ENCODE peak calls at places on chromosomes 11 and 22, in seven cellular contexts. V is sigmoid colon, I is stomach, M is spleen, D is prostate gland, G is K562, X is SK-N-SH. J is an unnamed sample.

GRCh38 chr11:2447951-2448650 is 3.3 kb downstream of the KCNQ1 start:
- DNase-seq in I (no peak), D (no peak), G (no peak), M (peak; percentile 83), V (no peak), X (peak; percentile 20), J (no peak)

GRCh38 chr11:114673661-114674060 is 4.7 kb upstream of the NXPE2 start:
- DNase-seq in G (no peak), D (no peak), M (no peak), X (no peak), I (no peak), V (no peak), J (no peak)

GRCh38 chr22:25689631-25690030 is 52.4 kb upstream of the MYO18B start:
- DNase-seq in I (no peak), G (no peak), D (no peak), V (no peak), X (no peak), M (no peak), J (no peak)

GRCh38 chr11:78564037-78564888 is 10.4 kb downstream of the NARS2 start:
- DNase-seq in V (no peak), M (no peak), G (peak; percentile 41), X (peak; percentile 36), D (peak; percentile 68), I (no peak), J (no peak)

GRCh38 chr22:33539902-33540751 is 380.1 kb downstream of the LARGE1 start:
- DNase-seq in G (no peak), V (peak; percentile 90), M (no peak), D (peak; percentile 82), X (no peak), I (peak; percentile 86), J (no peak)

GRCh38 chr11:23555085-23555484 is 694.8 kb upstream of the CCDC179 start:
- DNase-seq in X (no peak), D (no peak), V (no peak), G (no peak), I (no peak), M (no peak), J (no peak)

GRCh38 chr11:130737866-130738431 is 178.3 kb downstream of the SNX19 start:
- DNase-seq in V (peak; percentile 58), I (peak; percentile 43), X (peak; percentile 47), M (peak; percentile 47), D (no peak), G (no peak), J (no peak)

GRCh38 chr22:19703869-19704268 is 10.4 kb upstream of the SEPTIN5 start:
- DNase-seq in X (no peak), G (peak; percentile 29), M (peak; percentile 66), V (peak; percentile 54), D (no peak), I (no peak), J (no peak)

GRCh38 chr22:32475428-32476010 is 908 bp downstream of the FBXO7 start:
- DNase-seq in V (peak; percentile 72), X (peak; percentile 23), G (no peak), D (peak; percentile 42), M (peak; percentile 77), I (peak; percentile 40), J (no peak)

GRCh38 chr22:24803064-24803542 is 2.9 kb upstream of the SGSM1 start:
- DNase-seq in I (peak; percentile 65), G (peak; percentile 55), X (peak; percentile 78), M (no peak), V (no peak), D (no peak), J (no peak)

GRCh38 chr11:7941608-7942007 is at the start of gene OR10A3:
- DNase-seq in V (no peak), D (no peak), G (no peak), I (no peak), X (no peak), M (no peak), J (no peak)

GRCh38 chr22:24433868-24434471 is 6.6 kb downstream of the ADORA2A start:
- DNase-seq in D (no peak), V (peak; percentile 65), X (peak; percentile 18), I (no peak), G (no peak), M (peak; percentile 88), J (no peak)

GRCh38 chr11:61731211-61731955 is 21.1 kb upstream of the MYRF start:
- DNase-seq in I (no peak), G (no peak), V (no peak), D (no peak), M (no peak), X (no peak), J (no peak)

GRCh38 chr11:32213223-32213622 is 122.3 kb downstream of the RCN1 start:
- DNase-seq in I (no peak), D (no peak), X (no peak), V (no peak), G (no peak), M (no peak), J (no peak)

GRCh38 chr22:24965822-24966626 is 13.5 kb downstream of the KIAA1671 start:
- DNase-seq in M (no peak), D (peak; percentile 43), V (no peak), X (no peak), G (no peak), I (peak; percentile 91), J (no peak)

GRCh38 chr11:130427049-130427388 is 1.4 kb downstream of the ADAMTS8 start:
- DNase-seq in X (no peak), V (no peak), M (no peak), I (no peak), D (no peak), G (no peak), J (no peak)

GRCh38 chr11:14907411-14908213 is 15.6 kb upstream of the CYP2R1 start:
- DNase-seq in I (peak; percentile 90), D (peak; percentile 60), X (peak; percentile 71), G (peak; percentile 62), M (peak; percentile 96), V (peak; percentile 82), J (peak; percentile 94)

GRCh38 chr22:25067851-25068421 is 115.4 kb downstream of the KIAA1671 start:
- DNase-seq in X (peak; percentile 86), V (no peak), G (no peak), D (no peak), I (no peak), M (peak; percentile 90), J (no peak)

GRCh38 chr11:100790073-100790472 is 103.0 kb downstream of the ARHGAP42 start:
- DNase-seq in G (no peak), D (no peak), X (no peak), I (no peak), M (no peak), V (no peak), J (no peak)

GRCh38 chr11:74262725-74263124 is 48.7 kb downstream of the P4HA3 start:
- DNase-seq in G (no peak), X (no peak), M (no peak), V (no peak), I (no peak), D (no peak), J (peak; percentile 79)

GRCh38 chr11:94768602-94769511 is 701 bp downstream of the AMOTL1 start:
- DNase-seq in I (peak; percentile 37), M (peak; percentile 84), V (peak; percentile 73), X (peak; percentile 79), G (peak; percentile 26), D (peak; percentile 51), J (no peak)

DNA sequence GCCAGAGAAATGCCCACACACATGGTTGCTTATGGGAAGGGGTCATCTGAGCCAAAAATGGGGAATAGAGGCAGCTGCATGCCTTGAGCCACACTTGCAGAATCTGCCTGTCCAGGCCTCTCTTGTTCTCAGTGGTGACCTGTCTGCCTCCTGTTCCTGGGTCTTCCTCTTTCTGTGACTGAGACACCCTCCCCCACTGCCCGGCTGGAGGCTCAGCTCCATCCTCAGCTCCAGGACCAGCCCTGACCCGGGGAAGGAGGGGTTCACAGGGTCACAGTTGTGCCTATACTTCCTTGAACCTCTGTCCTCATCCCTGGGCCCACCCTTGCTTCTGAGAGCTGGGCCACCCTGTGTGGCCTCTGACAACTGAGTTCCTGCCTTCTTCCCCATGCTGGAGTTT is 52.3 kb downstream of the CSF2RB start:
- DNase-seq in X (no peak), G (no peak), D (no peak), V (no peak), I (no peak), M (no peak), J (no peak)
- H3K4me1 ChIP-seq in X (no peaks in the 10 kb centered on the region), G (no peaks in the 10 kb centered on the region), D (no peaks in the 10 kb centered on the region), V (peaks cover 10% of the 10 kb centered on the region), I (no peaks in the 10 kb centered on the region), M (peaks cover 23% of the 10 kb centered on the region), J (no peaks in the 10 kb centered on the region)

GRCh38 chr11:35764414-35764813 is 101.8 kb downstream of the TRIM44 start:
- DNase-seq in I (no peak), X (no peak), G (no peak), D (no peak), M (no peak), V (no peak), J (no peak)

GRCh38 chr11:35763772-35764171 is 101.2 kb downstream of the TRIM44 start:
- DNase-seq in D (no peak), G (no peak), V (no peak), I (no peak), X (no peak), M (no peak), J (no peak)

GRCh38 chr11:35765211-35765610 is 102.6 kb downstream of the TRIM44 start:
- DNase-seq in G (no peak), I (no peak), M (no peak), D (no peak), X (no peak), V (no peak), J (no peak)

GRCh38 chr11:35763301-35763700 is 100.7 kb downstream of the TRIM44 start:
- DNase-seq in V (no peak), G (no peak), X (no peak), I (no peak), D (no peak), M (no peak), J (no peak)

GRCh38 chr11:35761887-35762286 is 99.3 kb downstream of the TRIM44 start:
- DNase-seq in D (no peak), X (no peak), G (no peak), V (no peak), M (no peak), I (no peak), J (no peak)
- H3K27ac ChIP-seq in D (no peak overlapping the region), X (no peak overlapping the region), G (no peak overlapping the region), V (no peak overlapping the region), M (no peak overlapping the region), I (no peak overlapping the region), J (no peak overlapping the region)

GRCh38 chr22:28931844-28932561 is 48.6 kb downstream of the ZNRF3 start:
- DNase-seq in D (no peak), V (no peak), X (no peak), G (no peak), M (no peak), I (no peak), J (no peak)
- TF ChIP-seq POLR2AphosphoS5 in D (no peak), V (no peak), X (no peak), G (no peak), M (no peak), I (no peak), J (no peak)

GRCh38 chr11:68270334-68271022 is 1.3 kb downstream of the C11orf24 start:
- DNase-seq in M (no peak), G (no peak), V (no peak), D (no peak), I (no peak), X (no peak), J (no peak)

GRCh38 chr11:68269414-68270081 is 2.2 kb downstream of the C11orf24 start:
- DNase-seq in V (no peak), I (no peak), D (no peak), G (no peak), M (no peak), X (no peak), J (no peak)

GRCh38 chr11:68273056-68273738 is 1.4 kb upstream of the C11orf24 start:
- DNase-seq in I (no peak), V (no peak), X (no peak), M (no peak), D (no peak), G (no peak), J (no peak)

GRCh38 chr11:68271781-68272608 is at the start of gene C11orf24:
- DNase-seq in V (peak; percentile 98), M (peak; percentile 99), I (peak; percentile 96), X (peak; percentile 100), G (peak; percentile 99), D (peak; percentile 95), J (peak; percentile 99)

GRCh38 chr11:68271023-68271780 is 571 bp downstream of the C11orf24 start:
- DNase-seq in M (peak; percentile 86), X (peak; percentile 89), V (peak; percentile 79), G (peak; percentile 85), I (peak; percentile 61), D (no peak), J (no peak)
- H3K4me1 ChIP-seq in M (peaks cover 84% of the 10 kb centered on the region), X (peaks cover 17% of the 10 kb centered on the region), V (peaks cover 27% of the 10 kb centered on the region), G (peaks cover 22% of the 10 kb centered on the region), I (peaks cover 53% of the 10 kb centered on the region), D (no peaks in the 10 kb centered on the region), J (peaks cover 24% of the 10 kb centered on the region)